ENCODE peak calls at places on chromosomes 11 and 22, in seven cellular contexts. One of them, this sample, is unnamed.

GRCh38 chr11:124670732-124671131 is 2.8 kb downstream of the SIAE start:
- DNase-seq in H9: no peak
- DNase-seq in trophoblast cell: no peak
- DNase-seq in IMR-90: peak
- DNase-seq in neuronal stem cell: no peak
- DNase-seq in mesenchymal stem cell: no peak
- DNase-seq in H1: no peak
- DNase-seq in this sample: no peak

GRCh38 chr11:63015521-63016215 is at the start of gene SLC22A8:
- DNase-seq in H9: peak
- DNase-seq in trophoblast cell: no peak
- DNase-seq in IMR-90: no peak
- DNase-seq in neuronal stem cell: peak
- DNase-seq in mesenchymal stem cell: no peak
- DNase-seq in H1: no peak
- DNase-seq in this sample: peak

GRCh38 chr22:24424001-24424900 is 3.1 kb upstream of the ADORA2A start:
- DNase-seq in H9: no peak
- DNase-seq in trophoblast cell: peak
- DNase-seq in IMR-90: no peak
- DNase-seq in neuronal stem cell: no peak
- DNase-seq in mesenchymal stem cell: no peak
- DNase-seq in H1: peak
- DNase-seq in this sample: no peak

GRCh38 chr11:75291741-75292140 is 51.2 kb downstream of the TPBGL start:
- DNase-seq in H9: no peak
- DNase-seq in trophoblast cell: no peak
- DNase-seq in IMR-90: no peak
- DNase-seq in neuronal stem cell: no peak
- DNase-seq in mesenchymal stem cell: no peak
- DNase-seq in H1: no peak
- DNase-seq in this sample: no peak

GRCh38 chr22:45972091-45972867 is 4.7 kb downstream of the WNT7B start:
- DNase-seq in H9: peak
- DNase-seq in trophoblast cell: no peak
- DNase-seq in IMR-90: no peak
- DNase-seq in neuronal stem cell: no peak
- DNase-seq in mesenchymal stem cell: no peak
- DNase-seq in H1: no peak
- DNase-seq in this sample: no peak

GRCh38 chr22:29733362-29734322 is 13.8 kb downstream of the CABP7 start:
- DNase-seq in H9: no peak
- DNase-seq in trophoblast cell: no peak
- DNase-seq in IMR-90: no peak
- DNase-seq in neuronal stem cell: no peak
- DNase-seq in mesenchymal stem cell: peak
- DNase-seq in H1: no peak
- DNase-seq in this sample: no peak

GRCh38 chr11:66910669-66911068 is 47.5 kb downstream of the PC start:
- DNase-seq in H9: no peak
- DNase-seq in trophoblast cell: no peak
- DNase-seq in IMR-90: no peak
- DNase-seq in neuronal stem cell: no peak
- DNase-seq in mesenchymal stem cell: no peak
- DNase-seq in H1: no peak
- DNase-seq in this sample: no peak

GRCh38 chr11:86151188-86152005 is 82.5 kb upstream of the PICALM start:
- DNase-seq in H9: no peak
- DNase-seq in trophoblast cell: peak
- DNase-seq in IMR-90: peak
- DNase-seq in neuronal stem cell: no peak
- DNase-seq in mesenchymal stem cell: peak
- DNase-seq in H1: no peak
- DNase-seq in this sample: peak

GRCh38 chr22:50306753-50307749 is at the start of gene PLXNB2:
- DNase-seq in H9: peak
- DNase-seq in trophoblast cell: peak
- DNase-seq in IMR-90: peak
- DNase-seq in neuronal stem cell: peak
- DNase-seq in mesenchymal stem cell: peak
- DNase-seq in H1: peak
- DNase-seq in this sample: peak

GRCh38 chr11:2139118-2139490 is at the start of gene IGF2:
- DNase-seq in H9: no peak
- DNase-seq in trophoblast cell: peak
- DNase-seq in IMR-90: no peak
- DNase-seq in neuronal stem cell: no peak
- DNase-seq in mesenchymal stem cell: peak
- DNase-seq in H1: no peak
- DNase-seq in this sample: no peak

GRCh38 chr11:95291946-95292345 is 60.9 kb upstream of the SESN3 start:
- DNase-seq in H9: no peak
- DNase-seq in trophoblast cell: no peak
- DNase-seq in IMR-90: no peak
- DNase-seq in neuronal stem cell: no peak
- DNase-seq in mesenchymal stem cell: no peak
- DNase-seq in H1: no peak
- DNase-seq in this sample: no peak

GRCh38 chr11:73384871-73385692 is 8.9 kb downstream of the RELT start:
- DNase-seq in H9: no peak
- DNase-seq in trophoblast cell: peak
- DNase-seq in IMR-90: no peak
- DNase-seq in neuronal stem cell: no peak
- DNase-seq in mesenchymal stem cell: peak
- DNase-seq in H1: no peak
- DNase-seq in this sample: no peak

GRCh38 chr11:78228467-78228866 is 39.7 kb downstream of the USP35 start:
- DNase-seq in H9: peak
- DNase-seq in trophoblast cell: peak
- DNase-seq in IMR-90: peak
- DNase-seq in neuronal stem cell: peak
- DNase-seq in mesenchymal stem cell: peak
- DNase-seq in H1: no peak
- DNase-seq in this sample: peak

GRCh38 chr11:69339041-69339733 is 45.2 kb downstream of the MYEOV start:
- DNase-seq in H9: peak
- DNase-seq in trophoblast cell: no peak
- DNase-seq in IMR-90: no peak
- DNase-seq in neuronal stem cell: no peak
- DNase-seq in mesenchymal stem cell: no peak
- DNase-seq in H1: no peak
- DNase-seq in this sample: no peak

GRCh38 chr11:123616505-123617198 is 37.8 kb downstream of the SCN3B start:
- DNase-seq in H9: no peak
- DNase-seq in trophoblast cell: no peak
- DNase-seq in IMR-90: peak
- DNase-seq in neuronal stem cell: no peak
- DNase-seq in mesenchymal stem cell: peak
- DNase-seq in H1: no peak
- DNase-seq in this sample: no peak

GRCh38 chr11:92793189-92793588 is 176.3 kb upstream of the MTNR1B start:
- DNase-seq in H9: peak
- DNase-seq in trophoblast cell: no peak
- DNase-seq in IMR-90: no peak
- DNase-seq in neuronal stem cell: peak
- DNase-seq in mesenchymal stem cell: no peak
- DNase-seq in H1: no peak
- DNase-seq in this sample: peak

GRCh38 chr22:30879398-30879797 is 89.2 kb downstream of the MORC2 start:
- DNase-seq in H9: no peak
- DNase-seq in trophoblast cell: no peak
- DNase-seq in IMR-90: no peak
- DNase-seq in neuronal stem cell: no peak
- DNase-seq in mesenchymal stem cell: no peak
- DNase-seq in H1: no peak
- DNase-seq in this sample: no peak

GRCh38 chr22:48055827-48056226 is 1293.4 kb downstream of the TBC1D22A start:
- DNase-seq in H9: no peak
- DNase-seq in trophoblast cell: no peak
- DNase-seq in IMR-90: no peak
- DNase-seq in neuronal stem cell: no peak
- DNase-seq in mesenchymal stem cell: no peak
- DNase-seq in H1: no peak
- DNase-seq in this sample: no peak

GRCh38 chr22:48053973-48054372 is 1291.5 kb downstream of the TBC1D22A start:
- DNase-seq in H9: peak
- DNase-seq in trophoblast cell: no peak
- DNase-seq in IMR-90: no peak
- DNase-seq in neuronal stem cell: no peak
- DNase-seq in mesenchymal stem cell: no peak
- DNase-seq in H1: no peak
- DNase-seq in this sample: no peak

GRCh38 chr22:48054596-48054995 is 1292.1 kb downstream of the TBC1D22A start:
- DNase-seq in H9: peak
- DNase-seq in trophoblast cell: no peak
- DNase-seq in IMR-90: no peak
- DNase-seq in neuronal stem cell: no peak
- DNase-seq in mesenchymal stem cell: no peak
- DNase-seq in H1: no peak
- DNase-seq in this sample: no peak

GRCh38 chr22:48057116-48057835 is 1294.8 kb downstream of the TBC1D22A start:
- DNase-seq in H9: no peak
- DNase-seq in trophoblast cell: no peak
- DNase-seq in IMR-90: no peak
- DNase-seq in neuronal stem cell: no peak
- DNase-seq in mesenchymal stem cell: no peak
- DNase-seq in H1: no peak
- DNase-seq in this sample: no peak

DNA sequence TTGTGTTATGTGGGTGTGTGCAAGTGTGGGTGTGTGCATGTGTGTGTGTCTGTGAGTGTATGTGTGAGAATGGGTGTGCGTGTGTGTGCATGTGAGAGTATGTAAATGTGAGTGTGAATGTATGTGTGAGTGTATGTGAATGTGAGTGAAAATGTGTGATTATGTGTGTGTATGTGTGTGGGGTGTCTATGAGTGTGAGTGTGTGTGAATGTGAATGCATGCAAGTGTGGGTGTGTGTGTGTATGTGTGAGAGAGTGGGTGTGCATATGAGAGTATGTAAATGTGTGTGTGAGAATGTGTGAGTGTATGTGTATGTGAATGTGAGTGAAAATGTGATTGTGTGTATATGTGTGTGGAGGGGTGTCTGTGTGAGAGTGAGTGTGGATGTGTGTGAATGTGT is 1292.7 kb downstream of the TBC1D22A start:
- DNase-seq in H9: no peak
- DNase-seq in trophoblast cell: no peak
- DNase-seq in IMR-90: no peak
- DNase-seq in neuronal stem cell: no peak
- DNase-seq in mesenchymal stem cell: no peak
- DNase-seq in H1: no peak
- DNase-seq in this sample: no peak
- H2BK5ac ChIP-seq in H9: no peak
- H2BK5ac ChIP-seq in trophoblast cell: no peak
- H2BK5ac ChIP-seq in IMR-90: peak
- H2BK5ac ChIP-seq in neuronal stem cell: no peak
- H2BK5ac ChIP-seq in mesenchymal stem cell: no peak
- H2BK5ac ChIP-seq in H1: no peak
- H2BK5ac ChIP-seq in this sample: no peak

GRCh38 chr11:37571248-37571647 is 973.2 kb upstream of the RAG2 start:
- DNase-seq in H9: no peak
- DNase-seq in trophoblast cell: no peak
- DNase-seq in IMR-90: no peak
- DNase-seq in neuronal stem cell: no peak
- DNase-seq in mesenchymal stem cell: no peak
- DNase-seq in H1: no peak
- DNase-seq in this sample: no peak
- H3K18ac ChIP-seq in H9: no peak
- H3K18ac ChIP-seq in trophoblast cell: no peak
- H3K18ac ChIP-seq in IMR-90: no peak
- H3K18ac ChIP-seq in neuronal stem cell: no peak
- H3K18ac ChIP-seq in mesenchymal stem cell: no peak
- H3K18ac ChIP-seq in H1: no peak
- H3K18ac ChIP-seq in this sample: no peak

DNA sequence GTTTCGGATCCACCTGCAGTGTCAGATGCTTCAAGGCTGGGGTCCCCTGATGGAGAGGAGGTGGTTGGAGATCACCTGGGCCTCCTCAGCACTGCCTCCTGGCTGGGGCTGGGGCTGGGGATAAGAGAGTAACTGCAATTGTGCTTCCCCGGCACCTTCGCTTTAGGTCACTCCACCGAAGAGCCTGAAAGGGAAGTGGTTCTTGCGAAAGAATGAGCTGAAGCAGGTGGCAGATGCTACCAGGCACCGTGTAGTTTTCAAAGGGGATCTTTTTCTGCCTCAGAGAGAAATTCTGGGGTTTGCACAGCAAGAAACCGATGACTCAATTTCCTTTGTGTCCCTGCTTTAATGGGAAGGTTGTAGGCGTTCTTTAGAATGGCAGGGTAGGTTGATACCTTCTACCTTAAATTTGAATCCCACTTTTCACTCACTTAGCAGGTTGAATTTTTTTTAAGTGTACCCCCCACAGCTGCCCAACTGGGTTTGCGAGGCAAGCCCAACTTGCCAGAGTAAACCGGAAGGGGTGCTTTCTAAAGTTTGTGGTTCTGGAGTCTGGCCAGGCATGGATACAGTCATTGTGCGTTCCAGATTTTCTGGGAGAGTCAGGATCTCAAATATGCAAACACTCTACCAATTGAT is 5.3 kb downstream of the CD44 start:
- DNase-seq in H9: no peak
- DNase-seq in trophoblast cell: peak
- DNase-seq in IMR-90: peak
- DNase-seq in neuronal stem cell: no peak
- DNase-seq in mesenchymal stem cell: peak
- DNase-seq in H1: no peak
- DNase-seq in this sample: no peak
- H3K27ac ChIP-seq in H9: no peak
- H3K27ac ChIP-seq in trophoblast cell: no peak
- H3K27ac ChIP-seq in IMR-90: peak
- H3K27ac ChIP-seq in neuronal stem cell: no peak
- H3K27ac ChIP-seq in mesenchymal stem cell: peak
- H3K27ac ChIP-seq in H1: no peak
- H3K27ac ChIP-seq in this sample: no peak

GRCh38 chr11:111352935-111353695 is 26.0 kb downstream of the POU2AF1 start:
- DNase-seq in H9: no peak
- DNase-seq in trophoblast cell: no peak
- DNase-seq in IMR-90: no peak
- DNase-seq in neuronal stem cell: no peak
- DNase-seq in mesenchymal stem cell: no peak
- DNase-seq in H1: no peak
- DNase-seq in this sample: no peak
- H2BK5ac ChIP-seq in H9: no peak
- H2BK5ac ChIP-seq in trophoblast cell: no peak
- H2BK5ac ChIP-seq in IMR-90: no peak
- H2BK5ac ChIP-seq in neuronal stem cell: no peak
- H2BK5ac ChIP-seq in mesenchymal stem cell: no peak
- H2BK5ac ChIP-seq in H1: no peak
- H2BK5ac ChIP-seq in this sample: no peak

DNA sequence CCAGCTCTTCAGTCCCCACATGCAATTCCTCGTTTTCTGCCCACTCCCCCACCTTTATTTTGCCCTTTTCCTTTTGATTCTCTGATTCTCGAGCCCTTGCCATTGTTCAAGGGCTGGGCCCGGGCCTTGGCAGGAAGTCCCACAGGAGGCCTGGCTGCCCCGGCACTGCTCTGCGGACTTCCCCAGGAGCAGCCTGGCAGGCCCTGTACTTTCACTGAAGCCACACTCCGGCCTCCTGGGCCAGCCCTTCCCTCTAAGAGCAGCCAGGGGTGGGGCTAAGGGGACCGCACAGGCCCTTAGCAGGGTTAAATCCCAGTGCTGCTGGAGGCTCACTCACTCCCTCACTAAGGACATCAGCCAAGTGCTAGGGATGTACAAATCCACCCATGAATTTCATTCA is 4.1 kb downstream of the LRRC32 start:
- DNase-seq in H9: peak
- DNase-seq in trophoblast cell: peak
- DNase-seq in IMR-90: peak
- DNase-seq in neuronal stem cell: no peak
- DNase-seq in mesenchymal stem cell: peak
- DNase-seq in H1: no peak
- DNase-seq in this sample: no peak
- H3K18ac ChIP-seq in H9: no peak
- H3K18ac ChIP-seq in trophoblast cell: no peak
- H3K18ac ChIP-seq in IMR-90: no peak
- H3K18ac ChIP-seq in neuronal stem cell: peak
- H3K18ac ChIP-seq in mesenchymal stem cell: no peak
- H3K18ac ChIP-seq in H1: no peak
- H3K18ac ChIP-seq in this sample: no peak